ENCODE peak calls at places on chromosomes 4 and X, in seven cellular contexts. V is fibroblast of villous mesenchyme, E is astrocyte of the spinal cord, U is lower lobe of right lung, G is fibroblast of the aortic adventitia, W is IMR-90, L is upper lobe of right lung. A is an unnamed sample.

GRCh38 chr4:62191446-62191845 is 991.3 kb downstream of the ADGRL3 start:
- DNase-seq in U (no peak), V (no peak), E (no peak), L (no peak), W (no peak), G (no peak), A (no peak)

GRCh38 chr4:11079171-11079570 is 349.5 kb downstream of the HS3ST1 start:
- DNase-seq in E (peak), W (no peak), U (no peak), G (peak), L (no peak), V (no peak), A (no peak)

GRCh38 chr4:102554482-102554881 is 53.3 kb downstream of the NFKB1 start:
- DNase-seq in W (peak), U (no peak), L (no peak), V (peak), E (peak), G (peak), A (no peak)

GRCh38 chr4:4839471-4839810 is 20.0 kb upstream of the MSX1 start:
- DNase-seq in E (no peak), G (no peak), W (no peak), V (no peak), U (no peak), L (peak), A (no peak)

GRCh38 chr4:117783716-117784115 is 250.6 kb upstream of the NDST3 start:
- DNase-seq in W (peak), E (peak), G (no peak), L (no peak), U (no peak), V (no peak), A (no peak)

GRCh38 chr4:148075438-148075837 is 343.6 kb downstream of the ARHGAP10 start:
- DNase-seq in U (no peak), G (no peak), W (no peak), L (no peak), V (no peak), E (no peak), A (no peak)

GRCh38 chrX:45621356-45622041 is 420.8 kb upstream of the DIPK2B start:
- DNase-seq in V (peak), E (peak), U (no peak), W (peak), L (no peak), G (peak), A (peak)

GRCh38 chr4:81527115-81527514 is 55.4 kb upstream of the RASGEF1B start:
- DNase-seq in W (no peak), L (peak), V (no peak), G (no peak), U (peak), E (no peak), A (no peak)

GRCh38 chr4:6324461-6324998 is 54.9 kb downstream of the WFS1 start:
- DNase-seq in W (no peak), E (no peak), L (no peak), G (no peak), U (no peak), V (no peak), A (no peak)

GRCh38 chrX:46860536-46860935 is 23.7 kb downstream of the RP2 start:
- DNase-seq in V (no peak), E (no peak), G (no peak), U (no peak), L (no peak), W (no peak), A (no peak)

GRCh38 chr4:36351082-36351666 is 69.8 kb downstream of the DTHD1 start:
- DNase-seq in V (peak), L (peak), E (peak), W (peak), G (peak), U (peak), A (peak)

GRCh38 chr4:16222957-16223527 is 3.2 kb downstream of the TAPT1 start:
- DNase-seq in W (peak), L (no peak), E (no peak), G (peak), V (no peak), U (no peak), A (no peak)

GRCh38 chr4:107094976-107095375 is 58.9 kb upstream of the DKK2 start:
- DNase-seq in E (no peak), V (peak), U (no peak), L (no peak), G (peak), W (no peak), A (no peak)

GRCh38 chrX:46837543-46838481 is 969 bp downstream of the RP2 start:
- DNase-seq in V (peak), G (peak), L (no peak), E (peak), U (no peak), W (peak), A (peak)

GRCh38 chrX:9515973-9516538 is 51.2 kb downstream of the TBL1X start:
- DNase-seq in E (no peak), U (no peak), W (no peak), V (peak), G (peak), L (no peak), A (peak)

GRCh38 chr4:140186651-140187315 is 32.8 kb upstream of the MAML3 start:
- DNase-seq in V (peak), E (peak), W (peak), G (peak), L (no peak), U (no peak), A (no peak)

GRCh38 chrX:65451663-65452062 is 82.9 kb downstream of the LAS1L start:
- DNase-seq in G (peak), V (peak), W (peak), L (no peak), E (peak), U (no peak), A (peak)

GRCh38 chr4:27084685-27085356 is 224.2 kb downstream of the STIM2 start:
- DNase-seq in E (peak), V (peak), L (peak), G (peak), W (peak), U (peak), A (peak)

GRCh38 chr4:185033950-185034349 is 15.7 kb downstream of the HELT start:
- DNase-seq in E (no peak), G (no peak), L (no peak), U (no peak), W (no peak), V (peak), A (no peak)

GRCh38 chrX:45860450-45860849 is 659.8 kb upstream of the DIPK2B start:
- DNase-seq in W (no peak), L (no peak), V (no peak), U (no peak), G (no peak), E (no peak), A (no peak)

GRCh38 chr4:41305486-41305885 is 48.8 kb downstream of the UCHL1 start:
- DNase-seq in E (no peak), V (no peak), W (no peak), L (no peak), U (no peak), G (no peak), A (no peak)

GRCh38 chr4:109649872-109650271 is 53.4 kb downstream of the CASP6 start:
- DNase-seq in W (no peak), U (no peak), E (no peak), G (no peak), L (no peak), V (no peak), A (peak)

GRCh38 chr4:147731611-147732515 is at the start of gene ARHGAP10:
- DNase-seq in E (peak), U (peak), V (peak), G (peak), L (peak), W (peak), A (peak)

GRCh38 chr4:152408514-152409327 is 127.2 kb downstream of the FBXW7 start:
- DNase-seq in V (peak), E (peak), W (peak), L (no peak), U (no peak), G (peak), A (peak)

GRCh38 chr4:52963976-52964375 is 101.9 kb downstream of the RASL11B start:
- DNase-seq in W (no peak), E (no peak), V (no peak), G (no peak), U (no peak), L (no peak), A (no peak)

GRCh38 chr4:15930314-15930713 is 8.2 kb downstream of the FGFBP1 start:
- DNase-seq in E (no peak), G (peak), U (no peak), V (no peak), W (no peak), L (no peak), A (peak)

GRCh38 chr4:89640620-89641366 is 196.2 kb downstream of the SNCA start:
- DNase-seq in U (peak), V (peak), W (peak), L (peak), G (peak), E (peak), A (peak)

GRCh38 chr4:189773909-189774308 is 166.8 kb upstream of the FRG1 start:
- DNase-seq in E (no peak), V (no peak), L (no peak), G (no peak), W (peak), U (no peak), A (no peak)

GRCh38 chr4:119296356-119296755 is 25.6 kb downstream of the FABP2 start:
- DNase-seq in G (no peak), E (no peak), U (no peak), W (no peak), L (no peak), V (no peak), A (no peak)

GRCh38 chrX:138191998-138192397 is 519.5 kb downstream of the FGF13 start:
- DNase-seq in V (no peak), W (peak), G (peak), L (no peak), U (no peak), E (peak), A (peak)

GRCh38 chrX:128035318-128035717 is 16.9 kb downstream of the ACTRT1 start:
- DNase-seq in U (no peak), G (no peak), E (no peak), W (no peak), L (no peak), V (no peak), A (no peak)

GRCh38 chr4:176011523-176011922 is 54.1 kb upstream of the WDR17 start:
- DNase-seq in V (no peak), L (no peak), G (no peak), U (no peak), E (peak), W (no peak), A (no peak)

GRCh38 chrX:55161581-55161980 is 58.6 kb upstream of the PAGE5 start:
- DNase-seq in V (no peak), W (no peak), L (no peak), E (peak), G (peak), U (no peak), A (peak)

GRCh38 chrX:15203694-15204093 is 66.2 kb downstream of the ASB9 start:
- DNase-seq in W (no peak), G (no peak), V (no peak), U (no peak), L (no peak), E (no peak), A (no peak)

GRCh38 chr4:186192068-186192751 is 843 bp downstream of the CYP4V2 start:
- DNase-seq in W (peak), G (peak), U (no peak), V (peak), E (peak), L (no peak), A (peak)

GRCh38 chr4:187826725-187827124 is 168.8 kb upstream of the ZFP42 start:
- DNase-seq in W (no peak), L (no peak), V (no peak), E (no peak), G (no peak), U (no peak), A (no peak)

GRCh38 chr4:8770518-8771257 is 101.0 kb downstream of the HMX1 start:
- DNase-seq in G (no peak), V (no peak), U (peak), E (no peak), W (no peak), L (peak), A (no peak)

GRCh38 chrX:135490979-135491514 is 29.4 kb upstream of the INTS6L start:
- DNase-seq in G (no peak), E (no peak), V (no peak), U (no peak), W (no peak), L (no peak), A (no peak)

GRCh38 chr4:3700736-3701135 is 65.4 kb upstream of the ADRA2C start:
- DNase-seq in W (no peak), E (no peak), G (no peak), L (peak), U (peak), V (no peak), A (no peak)

DNA sequence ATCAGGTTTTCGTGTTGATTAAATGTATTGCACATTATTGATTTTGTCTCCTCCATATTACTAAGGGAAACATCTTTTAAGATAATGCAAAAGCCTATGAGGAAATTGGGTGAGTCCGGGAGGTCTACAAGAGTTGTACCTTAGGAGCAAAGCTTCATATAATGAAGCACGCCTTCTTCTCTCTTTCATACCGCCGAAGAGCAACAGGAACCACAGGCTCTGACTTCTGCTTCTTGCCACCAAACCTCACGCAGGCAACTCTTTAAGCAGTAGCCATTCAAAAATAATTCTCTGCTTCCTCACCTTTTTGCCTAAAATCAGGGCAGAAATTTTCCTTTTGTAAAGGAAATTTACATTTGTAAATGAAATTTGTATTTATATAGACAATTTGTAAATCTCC is 139.6 kb downstream of the SPRY1 start:
- DNase-seq in V (no peak), U (no peak), L (no peak), W (no peak), G (no peak), E (no peak), A (no peak)
- TF ChIP-seq CTCF in V (no peak), U (no peak), L (no peak), W (no peak), G (no peak), E (no peak), A (no peak)

DNA sequence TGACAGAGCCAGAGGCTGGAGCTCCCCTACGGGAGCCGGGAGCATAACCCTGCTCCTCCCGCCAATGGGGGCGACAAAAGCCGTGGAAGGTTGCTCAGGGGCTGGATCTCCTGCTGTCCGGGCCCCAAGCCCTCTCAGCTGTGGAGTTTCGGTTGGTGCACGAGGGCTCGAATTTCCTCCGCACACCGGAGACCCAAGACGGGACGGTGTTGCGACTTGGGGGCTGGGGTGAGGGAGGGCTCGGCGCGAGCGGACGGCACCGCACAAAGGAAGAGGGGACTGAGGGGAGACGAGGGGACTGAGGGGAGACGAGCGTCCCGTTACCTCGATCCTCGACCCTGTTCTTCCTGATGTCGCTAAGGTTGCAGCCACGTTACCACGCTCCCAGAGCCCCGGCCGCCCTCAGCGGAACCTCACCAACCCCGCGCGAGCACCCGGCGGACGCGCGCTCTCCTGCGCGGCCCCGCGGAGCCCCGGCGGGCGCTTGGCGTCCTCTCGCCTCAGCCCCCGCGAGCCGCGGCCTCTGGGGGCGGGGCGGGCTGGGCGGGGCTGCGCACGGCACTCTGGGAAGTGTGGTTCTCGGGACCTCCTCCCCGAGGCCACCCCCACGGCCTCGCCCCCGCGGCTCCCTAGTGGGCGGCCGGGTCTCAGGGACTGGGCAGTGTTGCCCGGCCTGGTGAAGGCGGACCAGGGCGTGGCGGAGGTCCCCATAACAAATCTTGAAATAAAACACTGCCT is at the start of gene KLHL8:
- DNase-seq in V (peak), G (peak), U (peak), L (peak), E (peak), W (peak), A (peak)
- TF ChIP-seq CTCF in V (peak), G (no peak), U (peak), L (no peak), E (no peak), W (peak), A (no peak)

DNA sequence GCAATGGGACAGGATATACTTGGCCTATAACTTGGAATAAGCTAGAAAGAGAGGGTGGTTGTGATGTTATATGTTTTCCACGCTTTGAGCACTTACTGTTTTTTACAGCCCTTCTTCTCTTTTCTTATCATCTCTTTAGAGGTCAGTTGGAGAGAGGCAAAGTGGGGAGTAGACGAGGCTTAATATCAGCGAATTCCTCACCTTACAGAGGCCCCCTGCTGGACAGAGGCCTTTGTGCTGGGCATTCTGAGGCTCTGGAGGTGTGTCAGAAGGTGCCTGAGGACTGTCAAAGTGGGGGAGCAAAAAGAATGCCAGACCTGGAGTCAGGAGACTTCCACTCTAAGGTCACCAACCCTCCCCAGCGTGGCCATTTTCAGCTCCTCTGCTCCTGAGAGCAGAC is 42.5 kb downstream of the MAMLD1 start:
- DNase-seq in E (no peak), W (no peak), U (no peak), L (no peak), G (no peak), V (no peak), A (no peak)
- TF ChIP-seq CTCF in E (peak), W (peak), U (no peak), L (no peak), G (no peak), V (peak), A (no peak)

GRCh38 chrX:57451426-57452020 is 140.3 kb upstream of the ZXDB start:
- DNase-seq in E (no peak), L (no peak), V (no peak), U (no peak), W (no peak), G (no peak), A (no peak)

DNA sequence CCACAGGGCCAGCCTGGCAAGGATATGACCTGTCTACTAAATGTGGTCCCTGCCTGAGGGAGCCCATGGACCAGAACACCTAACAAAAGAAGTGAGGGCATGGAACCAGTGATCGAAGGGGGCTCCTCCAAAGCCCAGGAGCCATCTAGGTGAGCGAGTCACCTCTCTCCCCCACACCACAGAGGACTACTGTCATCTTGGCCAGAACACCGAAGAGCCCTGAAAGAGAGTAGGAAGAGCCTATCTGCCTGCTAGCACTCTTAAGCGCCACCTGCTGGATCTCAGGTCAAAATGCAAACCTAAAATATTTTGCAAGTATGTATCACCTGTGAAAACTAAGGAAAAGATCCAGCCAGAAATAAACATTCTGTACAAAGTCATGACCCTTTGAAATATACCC is 137.9 kb upstream of the ZXDB start:
- DNase-seq in V (peak), G (peak), W (peak), E (no peak), U (no peak), L (no peak), A (peak)
- TF ChIP-seq CTCF in V (peak), G (peak), W (peak), E (no peak), U (peak), L (peak), A (peak)

A was measured in activated CD8-positive, alpha-beta T cell treated with anti-CD3 and anti-CD28 coated beads for 36 hours.